ENCODE peak calls at places on chromosomes 13 and 19, in six cellular contexts. H is kidney; M is CD4-positive, alpha-beta memory T cell; F is astrocyte of the spinal cord; W is BJ; T is heart right ventricle. R is an unnamed sample.
A peak's percentile ranks its signal among the peaks of the same experiment; 100 is the strongest.

GRCh38 chr19:39818626-39819097 is 15.3 kb downstream of the DYRK1B start:
- DNase-seq in H (no peak), M (no peak), F (no peak), W (no peak), T (no peak), R (no peak)

GRCh38 chr19:15315101-15315500 is 17.2 kb downstream of the BRD4 start:
- DNase-seq in H (no peak), M (no peak), F (no peak), W (no peak), T (no peak), R (no peak)

GRCh38 chr19:14530505-14530904 is 1.1 kb downstream of the TECR start:
- DNase-seq in H (no peak), M (no peak), F (no peak), W (no peak), T (no peak), R (no peak)

GRCh38 chr13:67277581-67277980 is 47.4 kb upstream of the PCDH9 start:
- DNase-seq in H (no peak), M (no peak), F (peak; percentile 25), W (no peak), T (no peak), R (no peak)

GRCh38 chr19:46732172-46732938 is 13.5 kb upstream of the FKRP start:
- DNase-seq in H (no peak), M (no peak), F (no peak), W (no peak), T (no peak), R (no peak)

GRCh38 chr13:51342706-51343105 is 3.2 kb downstream of the SERPINE3 start:
- DNase-seq in H (no peak), M (no peak), F (no peak), W (no peak), T (no peak), R (no peak)

GRCh38 chr19:42606660-42607351 is 12.1 kb upstream of the CEACAM8 start:
- DNase-seq in H (peak; percentile 25), M (no peak), F (peak; percentile 5), W (no peak), T (no peak), R (peak; percentile 80)

GRCh38 chr13:23639672-23640275 is 69.6 kb downstream of the TNFRSF19 start:
- DNase-seq in H (no peak), M (no peak), F (no peak), W (no peak), T (no peak), R (no peak)

GRCh38 chr19:8611391-8611883 is 922 bp upstream of the ADAMTS10 start:
- DNase-seq in H (peak; percentile 71), M (no peak), F (no peak), W (no peak), T (no peak), R (no peak)

GRCh38 chr19:33309826-33310225 is 7.5 kb upstream of the CEBPA start:
- DNase-seq in H (no peak), M (no peak), F (no peak), W (no peak), T (no peak), R (no peak)

GRCh38 chr19:52734340-52734892 is 428 bp downstream of the ZNF611 start:
- DNase-seq in H (peak; percentile 79), M (no peak), F (peak; percentile 6), W (no peak), T (no peak), R (peak; percentile 18)

GRCh38 chr19:40605201-40605971 is 4.2 kb downstream of the LTBP4 start:
- DNase-seq in H (peak; percentile 95), M (peak; percentile 83), F (peak; percentile 63), W (no peak), T (peak; percentile 61), R (peak; percentile 61)

GRCh38 chr19:35078807-35079206 is 36.8 kb upstream of the FXYD3 start:
- DNase-seq in H (no peak), M (no peak), F (no peak), W (no peak), T (no peak), R (no peak)

GRCh38 chr19:48806818-48807589 is 3.8 kb downstream of the BCAT2 start:
- DNase-seq in H (peak; percentile 68), M (peak; percentile 52), F (no peak), W (no peak), T (no peak), R (peak; percentile 75)

GRCh38 chr19:3324405-3324856 is 42.0 kb upstream of the NFIC start:
- DNase-seq in H (peak; percentile 66), M (peak; percentile 60), F (no peak), W (no peak), T (no peak), R (peak; percentile 57)

GRCh38 chr13:37492741-37493514 is 105.6 kb downstream of the POSTN start:
- DNase-seq in H (no peak), M (no peak), F (peak; percentile 87), W (peak; percentile 92), T (no peak), R (no peak)

GRCh38 chr13:50916701-50917184 is 7.2 kb downstream of the RNASEH2B start:
- DNase-seq in H (no peak), M (no peak), F (no peak), W (no peak), T (peak; percentile 10), R (no peak)

GRCh38 chr19:46614114-46614701 is 10.7 kb downstream of the PTGIR start:
- DNase-seq in H (peak; percentile 93), M (peak; percentile 70), F (peak; percentile 74), W (no peak), T (peak; percentile 86), R (peak; percentile 91)

GRCh38 chr19:55392820-55393219 is 7.1 kb downstream of the RPL28 start:
- DNase-seq in H (no peak), M (no peak), F (no peak), W (no peak), T (no peak), R (no peak)

GRCh38 chr19:41219924-41220567 is 1.0 kb downstream of the AXL start:
- DNase-seq in H (peak; percentile 80), M (no peak), F (peak; percentile 53), W (no peak), T (peak; percentile 59), R (peak; percentile 57)

GRCh38 chr13:113001251-113002140 is 32.5 kb downstream of the MCF2L start:
- DNase-seq in H (no peak), M (no peak), F (peak; percentile 2), W (no peak), T (no peak), R (peak; percentile 26)

GRCh38 chr19:18650048-18650435 is 13.2 kb downstream of the KLHL26 start:
- DNase-seq in H (peak; percentile 90), M (no peak), F (peak; percentile 76), W (no peak), T (peak; percentile 79), R (peak; percentile 74)
- H3K4me3 ChIP-seq in H (peak overlapping the region; percentile 24), M (no peak overlapping the region), F (no peak overlapping the region), W (no peak overlapping the region), T (peak overlapping the region; percentile 39), R (no peak overlapping the region)

GRCh38 chr13:40207110-40207478 is 459.3 kb downstream of the FOXO1 start:
- DNase-seq in H (no peak), M (no peak), F (no peak), W (no peak), T (no peak), R (no peak)
- H3K4me3 ChIP-seq in H (no peak overlapping the region), M (peak overlapping the region; percentile 21), F (no peak overlapping the region), W (no peak overlapping the region), T (no peak overlapping the region), R (no peak overlapping the region)

DNA sequence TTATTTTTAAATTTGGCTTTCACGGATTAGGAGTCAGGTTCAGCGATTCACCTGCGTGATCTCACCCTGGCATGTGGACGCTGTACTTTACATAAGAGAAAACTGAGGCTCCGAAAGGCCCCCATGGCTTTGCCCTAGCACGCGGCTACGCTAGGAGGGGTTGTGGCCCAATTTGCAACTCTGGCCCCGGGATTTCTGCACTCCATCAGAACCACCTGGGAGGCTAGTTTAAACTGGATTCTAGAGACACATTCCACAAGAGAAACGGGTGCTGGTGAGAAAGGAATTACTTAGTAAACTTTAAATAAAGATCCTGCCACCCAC is 6.2 kb downstream of the BCL3 start:
- DNase-seq in H (peak; percentile 75), M (no peak), F (no peak), W (no peak), T (no peak), R (no peak)
- H3K4me3 ChIP-seq in H (peak overlapping the region; percentile 59), M (peak overlapping the region; percentile 74), F (no peak overlapping the region), W (no peak overlapping the region), T (peak overlapping the region; percentile 58), R (peak overlapping the region; percentile 51)

GRCh38 chr19:50003254-50003788 is 21.9 kb downstream of the VRK3 start:
- DNase-seq in H (no peak), M (no peak), F (no peak), W (no peak), T (no peak), R (no peak)
- H3K4me3 ChIP-seq in H (no peak overlapping the region), M (no peak overlapping the region), F (no peak overlapping the region), W (no peak overlapping the region), T (no peak overlapping the region), R (no peak overlapping the region)

GRCh38 chr19:12701596-12702282 is 5.3 kb upstream of the FBXW9 start:
- DNase-seq in H (no peak), M (no peak), F (no peak), W (no peak), T (no peak), R (no peak)

GRCh38 chr19:12705654-12706331 is 9.4 kb upstream of the FBXW9 start:
- DNase-seq in H (no peak), M (no peak), F (no peak), W (no peak), T (no peak), R (no peak)

GRCh38 chr19:12706332-12706718 is 9.9 kb upstream of the FBXW9 start:
- DNase-seq in H (no peak), M (no peak), F (no peak), W (no peak), T (no peak), R (no peak)

GRCh38 chr19:12705169-12705568 is 8.7 kb upstream of the FBXW9 start:
- DNase-seq in H (no peak), M (no peak), F (no peak), W (no peak), T (no peak), R (no peak)

DNA sequence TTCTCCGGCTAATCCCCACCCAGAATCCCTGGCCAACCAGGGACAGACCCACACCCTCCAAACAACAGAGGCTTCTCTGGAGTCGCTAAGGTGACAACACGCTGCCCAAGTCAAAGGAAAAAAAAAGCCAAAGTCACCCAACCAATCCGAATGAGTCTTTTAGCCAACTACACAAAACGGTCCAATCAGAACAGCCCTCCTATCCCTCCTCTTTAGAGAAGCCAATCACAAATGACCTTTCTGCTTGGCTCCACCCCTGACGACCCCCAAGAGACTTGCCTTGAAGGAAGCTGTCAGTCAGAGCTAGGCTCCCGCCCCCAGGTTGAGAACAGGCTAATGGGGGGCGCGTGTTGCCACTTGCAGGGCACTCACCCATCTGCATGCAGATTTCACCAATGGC is 6.6 kb upstream of the FBXW9 start:
- DNase-seq in H (no peak), M (no peak), F (peak; percentile 25), W (no peak), T (no peak), R (peak; percentile 79)
- H3K4me3 ChIP-seq in H (no peak overlapping the region), M (no peak overlapping the region), F (no peak overlapping the region), W (no peak overlapping the region), T (no peak overlapping the region), R (no peak overlapping the region)

GRCh38 chr19:38676023-38676877 is 28.8 kb downstream of the ACTN4 start:
- DNase-seq in H (peak; percentile 69), M (no peak), F (peak; percentile 71), W (no peak), T (peak; percentile 52), R (no peak)
- H3K4me3 ChIP-seq in H (no peak overlapping the region), M (no peak overlapping the region), F (no peak overlapping the region), W (no peak overlapping the region), T (no peak overlapping the region), R (no peak overlapping the region)